ENCODE peak calls at places on chromosomes 1 and 21, in five cellular contexts. V, M, L, H and G are unnamed samples.

GRCh38 chr1:156927215-156928042 is 7.0 kb downstream of the LRRC71 start:
- DNase-seq in L (peak; percentile 75), V (peak; percentile 59), H (peak; percentile 80), M (peak; percentile 79), G (peak; percentile 67)

GRCh38 chr1:91883470-91883869 is 2.5 kb downstream of the TGFBR3 start:
- DNase-seq in H (peak; percentile 28), L (no peak), M (peak; percentile 71), V (peak; percentile 47), G (peak; percentile 22)

GRCh38 chr21:14763695-14764064 is 217.6 kb upstream of the SAMSN1 start:
- DNase-seq in H (no peak), V (no peak), L (no peak), M (no peak), G (no peak)

GRCh38 chr1:67339623-67340343 is 32.1 kb downstream of the IL12RB2 start:
- DNase-seq in L (peak; percentile 51), M (peak; percentile 82), H (peak; percentile 85), V (peak; percentile 92), G (peak; percentile 81)

GRCh38 chr1:56017336-56017735 is 562.0 kb downstream of the PLPP3 start:
- DNase-seq in L (no peak), H (no peak), M (no peak), V (peak; percentile 76), G (no peak)

GRCh38 chr1:57188169-57188568 is 222.4 kb upstream of the C8B start:
- DNase-seq in L (no peak), M (no peak), H (no peak), V (peak; percentile 51), G (no peak)

GRCh38 chr1:213300433-213300832 is 249.4 kb downstream of the RPS6KC1 start:
- DNase-seq in L (no peak), M (no peak), H (no peak), V (no peak), G (no peak)

GRCh38 chr1:192445849-192446489 is 129.2 kb downstream of the RGS21 start:
- DNase-seq in L (peak; percentile 84), H (peak; percentile 54), M (peak; percentile 70), V (peak; percentile 38), G (peak; percentile 64)

GRCh38 chr1:228277491-228278431 is 69.9 kb downstream of the OBSCN start:
- DNase-seq in L (no peak), M (no peak), H (no peak), V (no peak), G (no peak)

GRCh38 chr1:2236695-2237677 is 8.9 kb downstream of the SKI start:
- DNase-seq in H (no peak), L (no peak), M (peak; percentile 35), V (no peak), G (no peak)

GRCh38 chr1:209176866-209177430 is 406.6 kb upstream of the CAMK1G start:
- DNase-seq in L (no peak), H (no peak), V (no peak), M (no peak), G (no peak)

GRCh38 chr1:71081697-71082080 is 854 bp upstream of the ZRANB2 start:
- DNase-seq in V (no peak), M (no peak), H (no peak), L (no peak), G (no peak)

GRCh38 chr1:110542730-110543129 is 23.8 kb upstream of the KCNA10 start:
- DNase-seq in H (peak; percentile 53), L (peak; percentile 67), M (peak; percentile 65), V (peak; percentile 41), G (peak; percentile 41)

GRCh38 chr1:161115132-161115711 is 2.6 kb downstream of the PFDN2 start:
- DNase-seq in V (peak; percentile 100), H (peak; percentile 84), M (peak; percentile 97), L (no peak), G (peak; percentile 93)

GRCh38 chr1:181659348-181659957 is 176.1 kb downstream of the CACNA1E start:
- DNase-seq in V (no peak), H (peak; percentile 1), M (no peak), L (no peak), G (no peak)

GRCh38 chr1:19703280-19703679 is 38.6 kb downstream of the HTR6 start:
- DNase-seq in V (no peak), L (no peak), H (no peak), M (no peak), G (no peak)

GRCh38 chr1:19704247-19705113 is 39.8 kb downstream of the HTR6 start:
- DNase-seq in M (peak; percentile 86), L (peak; percentile 80), H (peak; percentile 74), V (peak; percentile 47), G (peak; percentile 74)

GRCh38 chr1:19708558-19708957 is 43.9 kb downstream of the HTR6 start:
- DNase-seq in H (no peak), V (no peak), M (no peak), L (no peak), G (no peak)

GRCh38 chr1:19706136-19706535 is 41.5 kb downstream of the HTR6 start:
- DNase-seq in H (no peak), L (no peak), M (no peak), V (no peak), G (no peak)

GRCh38 chr1:19705464-19705863 is 40.8 kb downstream of the HTR6 start:
- DNase-seq in M (no peak), V (no peak), L (no peak), H (no peak), G (no peak)
- H3K4me3 ChIP-seq in M (no peak overlapping the region), V (no peak overlapping the region), L (no peak overlapping the region), H (no peak overlapping the region), G (no peak overlapping the region)

GRCh38 chr1:245201201-245201600 is 46.4 kb downstream of the KIF26B start:
- DNase-seq in L (no peak), M (no peak), V (no peak), H (no peak), G (no peak)
- H3K4me3 ChIP-seq in L (no peak overlapping the region), M (no peak overlapping the region), V (no peak overlapping the region), H (no peak overlapping the region), G (no peak overlapping the region)

DNA sequence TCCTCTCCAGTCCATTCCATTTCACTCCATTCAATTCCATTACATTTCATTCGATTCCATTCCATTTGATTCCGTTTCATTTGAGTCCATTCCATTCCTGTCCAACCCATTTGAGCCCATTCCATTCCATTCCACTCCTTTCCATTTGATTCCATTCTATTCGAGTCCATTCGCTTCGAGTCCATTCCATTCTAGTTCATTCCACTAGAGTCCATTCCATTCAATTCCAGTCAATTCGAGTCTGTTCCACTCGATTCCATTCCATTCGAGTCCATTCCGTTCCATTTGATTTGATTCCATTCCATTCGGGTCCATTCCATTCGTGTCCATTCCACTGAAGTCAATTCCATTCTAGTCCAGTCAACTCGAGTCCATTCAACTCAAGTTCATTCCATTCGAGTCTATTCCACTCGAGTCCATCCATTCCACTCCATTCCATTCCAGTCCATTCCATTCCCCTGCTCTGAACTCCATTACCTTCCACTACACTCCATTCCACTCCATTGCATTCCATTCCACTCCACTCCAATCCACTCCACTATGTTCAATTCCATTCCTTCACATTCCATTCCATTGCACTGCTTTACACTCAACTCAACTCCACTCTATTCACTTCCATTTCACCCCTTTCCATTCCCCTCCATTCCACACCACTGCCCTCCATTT is 2569.4 kb upstream of the TPTE start:
- DNase-seq in M (no peak), H (no peak), V (no peak), L (no peak), G (no peak)
- H3K4me3 ChIP-seq in M (no peak overlapping the region), H (no peak overlapping the region), V (no peak overlapping the region), L (peak overlapping the region; percentile 3), G (no peak overlapping the region)

DNA sequence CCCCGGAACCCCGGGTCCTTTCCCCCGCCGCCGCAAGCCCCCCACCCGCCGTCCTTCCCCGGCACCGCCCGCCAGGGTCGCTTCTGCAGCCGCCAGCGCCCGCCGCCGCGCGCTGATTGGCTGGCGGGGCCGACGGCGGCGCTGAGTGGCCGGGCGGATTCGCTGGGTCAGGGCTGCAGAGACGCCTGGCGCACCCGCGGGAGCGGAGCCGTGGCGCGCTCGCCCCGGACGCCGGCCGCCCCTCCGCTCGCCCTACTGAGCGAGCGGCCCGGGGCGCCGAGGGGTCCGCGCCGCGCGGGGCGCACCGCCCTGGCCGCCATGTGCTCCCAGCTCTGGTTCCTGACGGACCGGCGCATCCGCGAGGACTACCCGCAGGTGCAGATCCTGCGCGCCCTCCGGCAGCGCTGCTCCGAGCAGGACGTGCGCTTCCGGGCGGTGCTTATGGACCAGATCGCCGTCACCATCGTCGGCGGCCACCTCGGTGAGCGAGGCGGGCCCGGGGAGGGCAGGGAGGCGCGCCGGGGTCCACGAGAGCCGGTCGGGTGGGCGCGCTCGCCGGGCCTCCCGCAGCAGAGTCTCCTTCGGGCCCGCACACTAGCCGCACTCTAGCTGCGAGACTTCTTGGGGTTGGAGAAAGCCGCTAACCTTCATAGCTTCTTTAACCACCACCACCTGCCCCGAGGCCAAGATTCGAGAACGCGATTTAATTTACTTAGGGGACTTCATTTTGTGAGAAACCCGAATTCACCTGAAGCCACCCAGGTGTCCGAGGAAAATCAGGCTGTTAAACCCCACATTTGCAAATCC is at the start of gene RIMKLA:
- DNase-seq in V (peak; percentile 7), H (peak; percentile 37), L (peak; percentile 77), M (no peak), G (no peak)
- H3K4me3 ChIP-seq in V (peak within 1 kb of the TSS; percentile 23), H (peak within 1 kb of the TSS; percentile 72), L (peak within 1 kb of the TSS; percentile 75), M (peak within 1 kb of the TSS; percentile 23), G (peak within 1 kb of the TSS; percentile 36)

GRCh38 chr1:164587617-164588367 is 28.8 kb downstream of the PBX1 start:
- DNase-seq in M (no peak), H (no peak), L (no peak), V (no peak), G (no peak)

GRCh38 chr1:164589961-164590507 is 31.1 kb downstream of the PBX1 start:
- DNase-seq in V (no peak), L (no peak), H (no peak), M (no peak), G (no peak)

GRCh38 chr1:164590592-164590991 is 31.6 kb downstream of the PBX1 start:
- DNase-seq in V (no peak), H (no peak), M (no peak), L (no peak), G (no peak)

GRCh38 chr1:164589408-164589807 is 30.4 kb downstream of the PBX1 start:
- DNase-seq in V (no peak), H (no peak), M (no peak), L (no peak), G (no peak)

DNA sequence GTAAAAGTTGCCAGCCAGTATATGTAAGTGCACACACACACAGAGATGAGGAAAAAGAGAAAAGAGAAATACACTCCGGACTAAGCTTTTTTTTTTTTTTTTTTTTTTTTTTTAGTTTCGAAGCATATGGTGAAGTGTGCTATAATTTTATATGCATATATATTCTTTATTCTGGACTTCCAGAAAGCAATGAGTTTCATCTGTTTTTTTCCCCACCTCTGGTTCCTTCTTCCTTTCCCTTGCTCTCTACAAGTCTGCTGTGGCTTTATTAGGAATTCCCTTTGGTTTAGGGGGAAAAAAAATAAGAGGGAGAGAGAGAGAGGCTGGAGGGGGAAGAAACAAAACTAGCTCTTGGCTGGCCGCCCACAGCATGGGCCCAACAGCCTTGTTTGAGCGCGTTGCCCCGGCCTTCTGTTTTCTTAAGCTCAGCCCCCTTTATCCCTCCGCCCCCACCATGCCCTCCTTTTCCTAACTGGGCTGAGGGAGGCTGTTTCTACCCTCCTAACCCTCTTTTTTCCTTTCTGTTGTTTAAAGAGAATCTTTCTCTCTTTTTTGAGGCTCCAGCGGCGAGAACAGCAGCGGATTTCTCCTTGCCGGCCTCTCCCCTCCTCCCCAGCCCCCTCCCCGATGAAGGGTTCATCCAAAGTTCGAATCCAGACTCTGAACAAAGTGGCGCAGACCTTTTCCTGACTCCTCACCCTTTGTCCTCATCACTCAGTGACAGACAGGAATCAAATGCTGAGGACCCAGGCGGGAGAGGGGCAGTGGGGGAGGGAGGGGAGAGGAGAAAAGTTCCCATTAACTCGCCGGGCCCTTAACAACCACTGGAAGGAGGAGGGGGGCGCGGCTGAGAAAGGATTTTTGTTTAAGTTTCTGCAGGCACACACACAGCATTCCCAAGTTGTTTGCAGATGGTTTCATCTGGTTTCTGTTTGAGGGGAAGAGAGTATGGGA is 29.7 kb downstream of the PBX1 start:
- DNase-seq in L (no peak), V (no peak), H (peak; percentile 83), M (peak; percentile 66), G (peak; percentile 66)
- H3K4me3 ChIP-seq in L (no peak overlapping the region), V (no peak overlapping the region), H (peak overlapping the region; percentile 59), M (peak overlapping the region; percentile 26), G (peak overlapping the region; percentile 36)